ENCODE peak calls at places on chromosomes 7 and 10, in five cellular contexts. V is stimulated activated CD8-positive, alpha-beta memory T cell treated with anti-CD3 and anti-CD28 coated beads, Interleukin-4, amount 100 ng/mL, for 1 hour; O is NCI-H187; Q is HTR-8/SVneo; Z is erythroblast. T is an unnamed sample.

GRCh38 chr7:32518534-32519140 is 23.3 kb downstream of the AVL9 start:
- DNase-seq in Z (peak), Q (no peak), V (no peak), O (no peak), T (no peak)

GRCh38 chr10:17061418-17061817 is 68.2 kb downstream of the CUBN start:
- DNase-seq in O (no peak), Q (no peak), V (no peak), Z (no peak), T (no peak)

GRCh38 chr10:59745163-59745650 is 8.0 kb downstream of the MRLN start:
- DNase-seq in V (no peak), O (no peak), Q (no peak), Z (peak), T (no peak)

GRCh38 chr10:98332623-98333269 is 64.8 kb upstream of the LOXL4 start:
- DNase-seq in Q (no peak), O (no peak), Z (no peak), V (no peak), T (no peak)

GRCh38 chr7:57384380-57384779 is 65.6 kb upstream of the ZNF716 start:
- DNase-seq in V (no peak), O (no peak), Q (no peak), Z (no peak), T (no peak)

GRCh38 chr10:14439451-14440259 is 108.9 kb upstream of the FRMD4A start:
- DNase-seq in O (no peak), Q (no peak), Z (no peak), V (no peak), T (no peak)

GRCh38 chr10:100653238-100653956 is 92.0 kb upstream of the PAX2 start:
- DNase-seq in Q (no peak), O (no peak), Z (no peak), V (no peak), T (no peak)

GRCh38 chr10:47412869-47413268 is 28.8 kb upstream of the ZNF488 start:
- DNase-seq in O (no peak), Q (no peak), V (no peak), Z (no peak), T (no peak)

GRCh38 chr10:26214004-26214403 is 2.6 kb upstream of the GAD2 start:
- DNase-seq in Q (no peak), V (no peak), O (no peak), Z (no peak), T (no peak)

GRCh38 chr10:122657734-122658133 is 41.9 kb downstream of the C10orf120 start:
- DNase-seq in O (no peak), V (no peak), Z (no peak), Q (no peak), T (no peak)

GRCh38 chr10:79905322-79906314 is 43.3 kb downstream of the SFTPD start:
- DNase-seq in Z (peak), Q (no peak), V (no peak), O (no peak), T (no peak)

GRCh38 chr7:129908181-129908580 is 44.6 kb downstream of the UBE2H start:
- DNase-seq in V (no peak), Z (no peak), Q (no peak), O (no peak), T (no peak)

GRCh38 chr10:62045765-62046521 is 144.4 kb downstream of the ARID5B start:
- DNase-seq in Z (no peak), V (no peak), Q (peak), O (no peak), T (no peak)

GRCh38 chr10:124323145-124323725 is 95.5 kb downstream of the OAT start:
- DNase-seq in V (no peak), O (no peak), Q (no peak), Z (no peak), T (no peak)

GRCh38 chr7:30330134-30331111 is 46.0 kb downstream of the ZNRF2 start:
- DNase-seq in O (peak), V (no peak), Z (no peak), Q (no peak), T (peak)

GRCh38 chr10:50894312-50894711 is 8.9 kb upstream of the A1CF start:
- DNase-seq in Z (no peak), V (no peak), Q (no peak), O (no peak), T (no peak)

GRCh38 chr7:16961650-16962049 is 79.9 kb upstream of the AGR3 start:
- DNase-seq in Q (no peak), Z (no peak), V (no peak), O (no peak), T (no peak)